ENCODE peak calls at places on chromosomes 11 and 22, in seven cellular contexts. S, O, X, F, Z, Y and G are unnamed samples.

GRCh38 chr11:104254347-104254746 is 90.4 kb upstream of the PDGFD start:
- DNase-seq in S (no peak), O (no peak), X (peak; percentile 26), F (peak; percentile 46), Z (no peak), Y (peak; percentile 19), G (peak; percentile 5)

GRCh38 chr11:121482231-121483129 is 29.7 kb upstream of the SORL1-AS1 start:
- DNase-seq in S (no peak), O (no peak), X (no peak), F (no peak), Z (no peak), Y (no peak), G (no peak)

GRCh38 chr11:2742611-2743426 is 43.0 kb upstream of the KCNQ1OT1 start:
- DNase-seq in S (no peak), O (no peak), X (no peak), F (no peak), Z (no peak), Y (no peak), G (no peak)

GRCh38 chr22:47452184-47452583 is 689.7 kb downstream of the TBC1D22A start:
- DNase-seq in S (no peak), O (no peak), X (peak; percentile 38), F (peak; percentile 68), Z (no peak), Y (peak; percentile 57), G (peak; percentile 44)

GRCh38 chr22:24007253-24008021 is 2.2 kb upstream of the GSTT4 start:
- DNase-seq in S (no peak), O (no peak), X (no peak), F (no peak), Z (no peak), Y (no peak), G (no peak)

GRCh38 chr11:1878134-1879031 is 13.3 kb downstream of the PRR33 start:
- DNase-seq in S (no peak), O (no peak), X (no peak), F (no peak), Z (peak; percentile 87), Y (no peak), G (no peak)

GRCh38 chr11:117837791-117838190 is 13.2 kb upstream of the FXYD2 start:
- DNase-seq in S (no peak), O (no peak), X (no peak), F (no peak), Z (peak; percentile 66), Y (no peak), G (no peak)

GRCh38 chr11:120662071-120662611 is 150.6 kb downstream of the GRIK4 start:
- DNase-seq in S (no peak), O (no peak), X (no peak), F (no peak), Z (no peak), Y (no peak), G (no peak)

GRCh38 chr11:134361241-134361640 is 29.5 kb downstream of the GLB1L2 start:
- DNase-seq in S (no peak), O (no peak), X (no peak), F (no peak), Z (no peak), Y (no peak), G (no peak)

GRCh38 chr11:78292109-78292803 is 103.5 kb downstream of the USP35 start:
- DNase-seq in S (no peak), O (no peak), X (no peak), F (no peak), Z (no peak), Y (peak; percentile 95), G (no peak)

GRCh38 chr11:9347100-9347499 is 32.7 kb upstream of the TMEM41B start:
- DNase-seq in S (no peak), O (no peak), X (no peak), F (no peak), Z (no peak), Y (peak; percentile 69), G (no peak)

GRCh38 chr11:10455637-10456487 is 798 bp downstream of the AMPD3 start:
- DNase-seq in S (peak; percentile 25), O (peak; percentile 90), X (peak; percentile 44), F (peak; percentile 26), Z (no peak), Y (peak; percentile 95), G (peak; percentile 97)

GRCh38 chr11:80317612-80318011 is 876.8 kb upstream of the TENM4 start:
- DNase-seq in S (no peak), O (no peak), X (no peak), F (no peak), Z (no peak), Y (no peak), G (no peak)

GRCh38 chr11:115670538-115671200 is 166.5 kb upstream of the CADM1 start:
- DNase-seq in S (no peak), O (no peak), X (no peak), F (no peak), Z (no peak), Y (no peak), G (no peak)

GRCh38 chr11:119774180-119774763 is 45.3 kb upstream of the NECTIN1 start:
- DNase-seq in S (no peak), O (peak; percentile 13), X (no peak), F (no peak), Z (no peak), Y (peak; percentile 36), G (no peak)

GRCh38 chr11:120667281-120667680 is 155.7 kb downstream of the GRIK4 start:
- DNase-seq in S (no peak), O (no peak), X (no peak), F (no peak), Z (no peak), Y (peak; percentile 4), G (no peak)

GRCh38 chr22:40572976-40573375 is 63.5 kb downstream of the MRTFA start:
- DNase-seq in S (no peak), O (no peak), X (no peak), F (no peak), Z (no peak), Y (no peak), G (no peak)

GRCh38 chr11:2175659-2176058 is 4.0 kb upstream of the TH start:
- DNase-seq in S (no peak), O (peak; percentile 52), X (no peak), F (no peak), Z (no peak), Y (no peak), G (peak; percentile 91)

GRCh38 chr11:95230054-95231034 is 658 bp downstream of the SESN3 start:
- DNase-seq in S (no peak), O (no peak), X (no peak), F (no peak), Z (peak; percentile 85), Y (no peak), G (no peak)

GRCh38 chr11:23405350-23405937 is 545.2 kb upstream of the CCDC179 start:
- DNase-seq in S (no peak), O (no peak), X (no peak), F (no peak), Z (peak; percentile 81), Y (no peak), G (no peak)

GRCh38 chr22:36369922-36370781 is 17.6 kb downstream of the MYH9 start:
- DNase-seq in S (no peak), O (peak; percentile 41), X (peak; percentile 58), F (no peak), Z (no peak), Y (peak; percentile 80), G (no peak)

DNA sequence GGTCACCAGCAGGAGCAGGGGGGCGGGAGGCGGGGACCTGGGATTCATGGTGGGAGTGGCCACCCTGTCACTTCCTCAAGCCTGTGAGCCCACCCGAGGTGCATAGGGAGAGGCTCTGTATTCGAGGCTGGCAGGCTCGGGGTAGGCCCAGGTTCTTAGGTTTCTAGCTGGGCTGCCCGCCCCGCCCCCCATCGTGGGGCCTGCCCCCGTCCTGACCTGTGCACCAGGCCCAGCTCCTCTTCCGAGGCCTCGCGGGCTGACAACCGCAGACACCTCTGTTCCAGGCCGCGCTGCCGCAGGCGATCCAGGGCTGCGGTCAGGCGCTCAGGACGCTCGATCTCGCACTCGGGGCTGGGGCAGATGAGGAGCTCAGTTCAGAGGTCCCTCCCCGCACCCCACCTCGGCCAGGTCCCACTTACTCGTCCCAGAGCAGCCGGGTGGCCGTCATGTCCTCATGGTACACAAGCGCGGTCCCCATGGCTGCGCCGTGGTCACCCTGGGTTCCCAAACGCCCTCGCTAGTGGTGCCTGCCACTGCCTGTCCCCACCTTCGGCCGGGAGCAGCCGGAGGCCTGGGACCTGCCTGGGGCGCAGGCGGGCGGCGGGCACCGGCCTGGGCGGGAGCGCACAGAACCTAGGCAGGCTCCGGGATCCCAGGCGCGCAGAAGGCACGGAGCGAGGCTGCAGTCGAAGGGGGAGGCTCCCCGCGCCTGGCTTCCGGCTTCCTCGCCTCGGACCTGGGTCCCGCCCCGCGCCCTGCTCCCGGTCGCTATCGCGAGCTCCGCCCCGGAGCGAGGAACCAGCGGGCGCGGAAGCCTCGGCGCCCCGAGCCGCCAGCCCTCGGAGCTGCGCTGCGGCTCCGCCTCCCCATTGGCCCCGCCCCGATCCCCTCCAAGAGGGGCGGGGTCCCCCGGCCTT is at the start of gene HDAC10:
- DNase-seq in S (no peak), O (peak; percentile 74), X (peak; percentile 43), F (no peak), Z (peak; percentile 96), Y (peak; percentile 88), G (peak; percentile 72)
- TF ChIP-seq POLR2A in S (no peak), O (no peak), X (no peak), F (no peak), Z (no peak), Y (peak; percentile 69), G (peak; percentile 52)

DNA sequence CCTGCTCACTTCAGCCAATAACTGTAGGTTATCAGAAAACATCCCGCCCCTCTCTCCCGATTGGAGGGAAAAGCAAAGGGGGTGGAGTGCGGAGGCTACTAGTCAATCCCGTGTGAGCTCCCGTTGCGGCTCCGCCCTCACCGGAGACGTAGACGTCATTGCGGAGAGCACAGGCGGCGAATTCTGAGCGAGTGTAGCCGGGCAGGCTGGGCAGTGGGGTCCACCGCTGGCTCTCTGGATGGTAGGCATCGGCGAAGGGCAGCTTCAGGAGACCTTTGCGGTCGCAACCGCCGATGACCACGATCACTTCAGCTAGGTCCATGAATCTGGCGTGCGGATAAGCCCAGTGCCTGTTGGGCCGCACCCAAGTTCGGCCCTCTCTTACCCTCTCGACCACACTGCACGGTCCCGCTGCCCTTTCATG is 4.7 kb downstream of the KLHL35 start:
- DNase-seq in S (peak; percentile 11), O (peak; percentile 76), X (no peak), F (no peak), Z (peak; percentile 95), Y (no peak), G (peak; percentile 97)
- TF ChIP-seq POLR2A in S (peak; percentile 35), O (no peak), X (no peak), F (no peak), Z (no peak), Y (no peak), G (peak; percentile 81)

GRCh38 chr11:86795962-86796361 is 4.4 kb upstream of the PRSS23 start:
- DNase-seq in S (no peak), O (no peak), X (peak; percentile 91), F (no peak), Z (no peak), Y (no peak), G (no peak)
- TF ChIP-seq POLR2A in S (no peak), O (no peak), X (no peak), F (no peak), Z (no peak), Y (no peak), G (no peak)

DNA sequence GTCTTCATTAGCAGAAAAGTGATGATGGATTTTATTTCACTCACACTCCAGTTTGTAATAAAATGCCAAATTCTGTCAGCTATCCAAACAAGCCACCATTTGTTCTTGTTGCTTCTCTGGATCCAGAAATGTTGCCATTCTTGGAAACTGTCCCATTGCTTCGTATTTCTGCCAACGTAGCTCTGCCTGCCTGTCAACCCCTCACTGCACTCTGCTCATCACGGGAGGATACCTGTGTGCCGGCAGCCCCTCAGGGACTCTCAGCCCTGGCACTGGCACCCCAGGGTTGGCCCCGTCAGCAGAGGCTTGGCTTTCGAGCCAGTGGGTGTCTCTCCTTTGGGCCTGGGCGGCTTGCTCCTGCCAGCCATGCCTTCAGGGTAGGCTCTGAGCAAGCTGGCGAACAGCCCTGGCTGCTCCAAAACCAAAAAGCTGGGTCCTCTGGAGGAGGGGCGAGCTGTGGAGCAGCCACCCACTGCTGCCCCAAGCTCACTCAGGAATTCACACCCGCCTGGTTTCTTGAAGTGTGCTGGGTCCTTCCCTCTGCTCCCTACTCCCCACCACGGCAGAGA is 6.3 kb downstream of the YDJC start:
- DNase-seq in S (no peak), O (no peak), X (no peak), F (no peak), Z (no peak), Y (no peak), G (no peak)
- TF ChIP-seq POLR2A in S (no peak), O (no peak), X (no peak), F (no peak), Z (no peak), Y (no peak), G (no peak)